ENCODE peak calls at places on chromosomes 6 and 20, in eight cellular contexts. One of them, this sample, is unnamed.

GRCh38 chr20:46031701-46032254 is 2.8 kb downstream of the SLC12A5 start:
- DNase-seq in stimulated activated CD4-positive, alpha-beta T cell treated with anti-CD3 and anti-CD28 coated beads, TNF-alpha, amount 100 ng/mL, for 4 hours: no peak
- DNase-seq in GM12892: no peak
- DNase-seq in HS-5: no peak
- DNase-seq in OCI-M1: no peak
- DNase-seq in AG20443: peak; percentile 36
- DNase-seq in hypothalamus: peak; percentile 62
- DNase-seq in effector memory CD4-positive, alpha-beta T cell: no peak
- DNase-seq in this sample: no peak

GRCh38 chr6:71279321-71279720 is 9.3 kb upstream of the OGFRL1 start:
- DNase-seq in HS-5: no peak
- DNase-seq in AG20443: no peak
- DNase-seq in stimulated activated CD4-positive, alpha-beta T cell treated with anti-CD3 and anti-CD28 coated beads, TNF-alpha, amount 100 ng/mL, for 4 hours: no peak
- DNase-seq in OCI-M1: no peak
- DNase-seq in hypothalamus: no peak
- DNase-seq in effector memory CD4-positive, alpha-beta T cell: no peak
- DNase-seq in GM12892: no peak
- DNase-seq in this sample: no peak

GRCh38 chr20:3980260-3981131 is 34.9 kb downstream of the RNF24 start:
- DNase-seq in effector memory CD4-positive, alpha-beta T cell: peak; percentile 4
- DNase-seq in stimulated activated CD4-positive, alpha-beta T cell treated with anti-CD3 and anti-CD28 coated beads, TNF-alpha, amount 100 ng/mL, for 4 hours: no peak
- DNase-seq in AG20443: peak; percentile 57
- DNase-seq in OCI-M1: peak; percentile 88
- DNase-seq in hypothalamus: no peak
- DNase-seq in GM12892: no peak
- DNase-seq in HS-5: peak; percentile 51
- DNase-seq in this sample: no peak

GRCh38 chr20:63440366-63440955 is 32.0 kb downstream of the KCNQ2 start:
- DNase-seq in effector memory CD4-positive, alpha-beta T cell: no peak
- DNase-seq in hypothalamus: no peak
- DNase-seq in stimulated activated CD4-positive, alpha-beta T cell treated with anti-CD3 and anti-CD28 coated beads, TNF-alpha, amount 100 ng/mL, for 4 hours: no peak
- DNase-seq in AG20443: no peak
- DNase-seq in OCI-M1: no peak
- DNase-seq in GM12892: no peak
- DNase-seq in HS-5: no peak
- DNase-seq in this sample: no peak

GRCh38 chr6:160142115-160142715 is 20.6 kb downstream of the SLC22A1 start:
- DNase-seq in hypothalamus: no peak
- DNase-seq in GM12892: no peak
- DNase-seq in OCI-M1: no peak
- DNase-seq in HS-5: no peak
- DNase-seq in effector memory CD4-positive, alpha-beta T cell: no peak
- DNase-seq in AG20443: no peak
- DNase-seq in stimulated activated CD4-positive, alpha-beta T cell treated with anti-CD3 and anti-CD28 coated beads, TNF-alpha, amount 100 ng/mL, for 4 hours: no peak
- DNase-seq in this sample: no peak

GRCh38 chr6:136983692-136984091 is 61.1 kb downstream of the IL20RA start:
- DNase-seq in AG20443: no peak
- DNase-seq in effector memory CD4-positive, alpha-beta T cell: no peak
- DNase-seq in HS-5: no peak
- DNase-seq in stimulated activated CD4-positive, alpha-beta T cell treated with anti-CD3 and anti-CD28 coated beads, TNF-alpha, amount 100 ng/mL, for 4 hours: no peak
- DNase-seq in hypothalamus: no peak
- DNase-seq in OCI-M1: no peak
- DNase-seq in GM12892: no peak
- DNase-seq in this sample: no peak

GRCh38 chr20:5720696-5721095 is 29.5 kb upstream of the SHLD1 start:
- DNase-seq in AG20443: no peak
- DNase-seq in hypothalamus: no peak
- DNase-seq in OCI-M1: no peak
- DNase-seq in stimulated activated CD4-positive, alpha-beta T cell treated with anti-CD3 and anti-CD28 coated beads, TNF-alpha, amount 100 ng/mL, for 4 hours: no peak
- DNase-seq in effector memory CD4-positive, alpha-beta T cell: no peak
- DNase-seq in HS-5: no peak
- DNase-seq in GM12892: no peak
- DNase-seq in this sample: no peak

GRCh38 chr20:51631011-51631950 is 88.8 kb upstream of the NFATC2 start:
- DNase-seq in stimulated activated CD4-positive, alpha-beta T cell treated with anti-CD3 and anti-CD28 coated beads, TNF-alpha, amount 100 ng/mL, for 4 hours: no peak
- DNase-seq in HS-5: peak; percentile 100
- DNase-seq in hypothalamus: no peak
- DNase-seq in effector memory CD4-positive, alpha-beta T cell: no peak
- DNase-seq in OCI-M1: peak; percentile 45
- DNase-seq in GM12892: no peak
- DNase-seq in AG20443: peak; percentile 94
- DNase-seq in this sample: peak; percentile 99

GRCh38 chr6:165308926-165309731 is at the start of gene C6orf118:
- DNase-seq in AG20443: peak; percentile 67
- DNase-seq in OCI-M1: no peak
- DNase-seq in GM12892: no peak
- DNase-seq in effector memory CD4-positive, alpha-beta T cell: no peak
- DNase-seq in hypothalamus: peak; percentile 59
- DNase-seq in stimulated activated CD4-positive, alpha-beta T cell treated with anti-CD3 and anti-CD28 coated beads, TNF-alpha, amount 100 ng/mL, for 4 hours: no peak
- DNase-seq in HS-5: no peak
- DNase-seq in this sample: peak; percentile 45

GRCh38 chr6:40586369-40586768 is 795 bp downstream of the LRFN2 start:
- DNase-seq in effector memory CD4-positive, alpha-beta T cell: no peak
- DNase-seq in GM12892: no peak
- DNase-seq in hypothalamus: no peak
- DNase-seq in stimulated activated CD4-positive, alpha-beta T cell treated with anti-CD3 and anti-CD28 coated beads, TNF-alpha, amount 100 ng/mL, for 4 hours: no peak
- DNase-seq in AG20443: no peak
- DNase-seq in OCI-M1: no peak
- DNase-seq in HS-5: no peak
- DNase-seq in this sample: no peak

GRCh38 chr20:3672864-3673550 is 8.8 kb downstream of the ADAM33 start:
- DNase-seq in HS-5: no peak
- DNase-seq in stimulated activated CD4-positive, alpha-beta T cell treated with anti-CD3 and anti-CD28 coated beads, TNF-alpha, amount 100 ng/mL, for 4 hours: no peak
- DNase-seq in AG20443: no peak
- DNase-seq in effector memory CD4-positive, alpha-beta T cell: no peak
- DNase-seq in OCI-M1: no peak
- DNase-seq in hypothalamus: no peak
- DNase-seq in GM12892: no peak
- DNase-seq in this sample: no peak

GRCh38 chr6:84278311-84278710 is 50.9 kb upstream of the CEP162 start:
- DNase-seq in AG20443: peak; percentile 17
- DNase-seq in OCI-M1: no peak
- DNase-seq in stimulated activated CD4-positive, alpha-beta T cell treated with anti-CD3 and anti-CD28 coated beads, TNF-alpha, amount 100 ng/mL, for 4 hours: no peak
- DNase-seq in effector memory CD4-positive, alpha-beta T cell: no peak
- DNase-seq in HS-5: no peak
- DNase-seq in GM12892: no peak
- DNase-seq in hypothalamus: no peak
- DNase-seq in this sample: no peak

GRCh38 chr20:3239026-3239866 is at the start of gene SLC4A11:
- DNase-seq in AG20443: peak; percentile 91
- DNase-seq in GM12892: peak; percentile 78
- DNase-seq in stimulated activated CD4-positive, alpha-beta T cell treated with anti-CD3 and anti-CD28 coated beads, TNF-alpha, amount 100 ng/mL, for 4 hours: no peak
- DNase-seq in effector memory CD4-positive, alpha-beta T cell: no peak
- DNase-seq in HS-5: no peak
- DNase-seq in OCI-M1: peak; percentile 45
- DNase-seq in hypothalamus: no peak
- DNase-seq in this sample: no peak

GRCh38 chr20:53493201-53493908 is 100.3 kb downstream of the ZNF217 start:
- DNase-seq in OCI-M1: no peak
- DNase-seq in hypothalamus: no peak
- DNase-seq in HS-5: no peak
- DNase-seq in AG20443: peak; percentile 48
- DNase-seq in stimulated activated CD4-positive, alpha-beta T cell treated with anti-CD3 and anti-CD28 coated beads, TNF-alpha, amount 100 ng/mL, for 4 hours: no peak
- DNase-seq in effector memory CD4-positive, alpha-beta T cell: no peak
- DNase-seq in GM12892: no peak
- DNase-seq in this sample: no peak

GRCh38 chr6:30641048-30641447 is 5.9 kb upstream of the C6orf136 start:
- DNase-seq in GM12892: no peak
- DNase-seq in HS-5: no peak
- DNase-seq in OCI-M1: no peak
- DNase-seq in effector memory CD4-positive, alpha-beta T cell: no peak
- DNase-seq in hypothalamus: no peak
- DNase-seq in AG20443: no peak
- DNase-seq in stimulated activated CD4-positive, alpha-beta T cell treated with anti-CD3 and anti-CD28 coated beads, TNF-alpha, amount 100 ng/mL, for 4 hours: no peak
- DNase-seq in this sample: no peak

GRCh38 chr6:158630944-158631616 is 13.5 kb downstream of the DYNLT1 start:
- DNase-seq in AG20443: peak; percentile 85
- DNase-seq in HS-5: no peak
- DNase-seq in hypothalamus: no peak
- DNase-seq in GM12892: no peak
- DNase-seq in stimulated activated CD4-positive, alpha-beta T cell treated with anti-CD3 and anti-CD28 coated beads, TNF-alpha, amount 100 ng/mL, for 4 hours: no peak
- DNase-seq in OCI-M1: no peak
- DNase-seq in effector memory CD4-positive, alpha-beta T cell: no peak
- DNase-seq in this sample: no peak

GRCh38 chr6:135922170-135922569 is 70.7 kb downstream of the PDE7B start:
- DNase-seq in HS-5: peak; percentile 98
- DNase-seq in hypothalamus: no peak
- DNase-seq in GM12892: no peak
- DNase-seq in AG20443: peak; percentile 74
- DNase-seq in stimulated activated CD4-positive, alpha-beta T cell treated with anti-CD3 and anti-CD28 coated beads, TNF-alpha, amount 100 ng/mL, for 4 hours: no peak
- DNase-seq in effector memory CD4-positive, alpha-beta T cell: no peak
- DNase-seq in OCI-M1: no peak
- DNase-seq in this sample: peak; percentile 93

GRCh38 chr6:86937219-86938079 is at the start of gene HTR1E:
- DNase-seq in hypothalamus: peak; percentile 27
- DNase-seq in AG20443: peak; percentile 58
- DNase-seq in effector memory CD4-positive, alpha-beta T cell: no peak
- DNase-seq in OCI-M1: peak; percentile 42
- DNase-seq in GM12892: no peak
- DNase-seq in stimulated activated CD4-positive, alpha-beta T cell treated with anti-CD3 and anti-CD28 coated beads, TNF-alpha, amount 100 ng/mL, for 4 hours: no peak
- DNase-seq in HS-5: no peak
- DNase-seq in this sample: no peak

GRCh38 chr20:58585753-58586540 is 65.1 kb upstream of the STX16 start:
- DNase-seq in effector memory CD4-positive, alpha-beta T cell: no peak
- DNase-seq in HS-5: no peak
- DNase-seq in stimulated activated CD4-positive, alpha-beta T cell treated with anti-CD3 and anti-CD28 coated beads, TNF-alpha, amount 100 ng/mL, for 4 hours: no peak
- DNase-seq in GM12892: no peak
- DNase-seq in AG20443: peak; percentile 30
- DNase-seq in hypothalamus: no peak
- DNase-seq in OCI-M1: no peak
- DNase-seq in this sample: no peak

GRCh38 chr6:4370066-4370465 is 234.7 kb upstream of the ECI2 start:
- DNase-seq in OCI-M1: no peak
- DNase-seq in hypothalamus: no peak
- DNase-seq in HS-5: peak; percentile 73
- DNase-seq in stimulated activated CD4-positive, alpha-beta T cell treated with anti-CD3 and anti-CD28 coated beads, TNF-alpha, amount 100 ng/mL, for 4 hours: no peak
- DNase-seq in GM12892: no peak
- DNase-seq in effector memory CD4-positive, alpha-beta T cell: no peak
- DNase-seq in AG20443: peak; percentile 85
- DNase-seq in this sample: peak; percentile 91

GRCh38 chr6:53327017-53327395 is 21.7 kb downstream of the ELOVL5 start:
- DNase-seq in AG20443: peak; percentile 27
- DNase-seq in OCI-M1: peak; percentile 51
- DNase-seq in stimulated activated CD4-positive, alpha-beta T cell treated with anti-CD3 and anti-CD28 coated beads, TNF-alpha, amount 100 ng/mL, for 4 hours: no peak
- DNase-seq in effector memory CD4-positive, alpha-beta T cell: no peak
- DNase-seq in hypothalamus: no peak
- DNase-seq in HS-5: no peak
- DNase-seq in GM12892: no peak
- DNase-seq in this sample: no peak